ENCODE peak calls at places on chromosomes 1 and 21, in six cellular contexts. One of them, this sample, is unnamed.

GRCh38 chr1:147723691-147724323 is 36.6 kb downstream of the GJA5 start:
- DNase-seq in astrocyte of the spinal cord: no peak
- DNase-seq in fibroblast of pulmonary artery: peak
- DNase-seq in IMR-90: no peak
- DNase-seq in epithelial cell of esophagus: peak
- DNase-seq in heart right ventricle: peak
- DNase-seq in this sample: peak

GRCh38 chr1:244224487-244225430 is 173.7 kb downstream of the ZBTB18 start:
- DNase-seq in astrocyte of the spinal cord: no peak
- DNase-seq in fibroblast of pulmonary artery: peak
- DNase-seq in IMR-90: no peak
- DNase-seq in epithelial cell of esophagus: peak
- DNase-seq in heart right ventricle: peak
- DNase-seq in this sample: peak

GRCh38 chr1:37465596-37466517 is 8.5 kb upstream of the ZC3H12A start:
- DNase-seq in epithelial cell of esophagus: peak
- DNase-seq in fibroblast of pulmonary artery: no peak
- DNase-seq in IMR-90: peak
- DNase-seq in heart right ventricle: no peak
- DNase-seq in astrocyte of the spinal cord: peak
- DNase-seq in this sample: peak

GRCh38 chr1:231628207-231628876 is 1.8 kb downstream of the DISC1 start:
- DNase-seq in epithelial cell of esophagus: peak
- DNase-seq in IMR-90: peak
- DNase-seq in heart right ventricle: no peak
- DNase-seq in astrocyte of the spinal cord: no peak
- DNase-seq in fibroblast of pulmonary artery: no peak
- DNase-seq in this sample: peak

GRCh38 chr1:116446686-116447085 is 73.6 kb downstream of the ATP1A1 start:
- DNase-seq in fibroblast of pulmonary artery: no peak
- DNase-seq in epithelial cell of esophagus: peak
- DNase-seq in astrocyte of the spinal cord: no peak
- DNase-seq in heart right ventricle: no peak
- DNase-seq in IMR-90: no peak
- DNase-seq in this sample: no peak

GRCh38 chr1:121483961-121484424 is 299.2 kb downstream of the SRGAP2C start:
- DNase-seq in heart right ventricle: no peak
- DNase-seq in astrocyte of the spinal cord: peak
- DNase-seq in epithelial cell of esophagus: peak
- DNase-seq in fibroblast of pulmonary artery: peak
- DNase-seq in IMR-90: peak
- DNase-seq in this sample: peak

GRCh38 chr1:18793164-18793563 is 66.3 kb downstream of the TAS1R2 start:
- DNase-seq in fibroblast of pulmonary artery: no peak
- DNase-seq in epithelial cell of esophagus: no peak
- DNase-seq in astrocyte of the spinal cord: no peak
- DNase-seq in IMR-90: no peak
- DNase-seq in heart right ventricle: no peak
- DNase-seq in this sample: no peak

GRCh38 chr1:50717327-50717726 is 242.7 kb downstream of the FAF1 start:
- DNase-seq in astrocyte of the spinal cord: no peak
- DNase-seq in fibroblast of pulmonary artery: no peak
- DNase-seq in IMR-90: no peak
- DNase-seq in epithelial cell of esophagus: no peak
- DNase-seq in heart right ventricle: no peak
- DNase-seq in this sample: no peak

GRCh38 chr21:44991538-44992483 is 52.0 kb downstream of the SLX9 start:
- DNase-seq in fibroblast of pulmonary artery: no peak
- DNase-seq in epithelial cell of esophagus: no peak
- DNase-seq in astrocyte of the spinal cord: peak
- DNase-seq in heart right ventricle: no peak
- DNase-seq in IMR-90: peak
- DNase-seq in this sample: no peak

GRCh38 chr1:150148834-150149489 is 754 bp upstream of the PLEKHO1 start:
- DNase-seq in epithelial cell of esophagus: no peak
- DNase-seq in astrocyte of the spinal cord: peak
- DNase-seq in heart right ventricle: no peak
- DNase-seq in IMR-90: no peak
- DNase-seq in fibroblast of pulmonary artery: no peak
- DNase-seq in this sample: no peak

GRCh38 chr1:152515454-152515823 is 1.2 kb downstream of the CRCT1 start:
- DNase-seq in fibroblast of pulmonary artery: peak
- DNase-seq in IMR-90: peak
- DNase-seq in epithelial cell of esophagus: peak
- DNase-seq in astrocyte of the spinal cord: no peak
- DNase-seq in heart right ventricle: no peak
- DNase-seq in this sample: peak
- H3K4me3 ChIP-seq in fibroblast of pulmonary artery: no peak
- H3K4me3 ChIP-seq in IMR-90: peak
- H3K4me3 ChIP-seq in epithelial cell of esophagus: peak
- H3K4me3 ChIP-seq in astrocyte of the spinal cord: no peak
- H3K4me3 ChIP-seq in heart right ventricle: peak
- H3K4me3 ChIP-seq in this sample: no peak

GRCh38 chr1:166703141-166703540 is 136.1 kb upstream of the POGK start:
- DNase-seq in IMR-90: no peak
- DNase-seq in heart right ventricle: no peak
- DNase-seq in astrocyte of the spinal cord: no peak
- DNase-seq in epithelial cell of esophagus: no peak
- DNase-seq in fibroblast of pulmonary artery: no peak
- DNase-seq in this sample: no peak

GRCh38 chr1:166701603-166702090 is 137.6 kb upstream of the POGK start:
- DNase-seq in astrocyte of the spinal cord: no peak
- DNase-seq in heart right ventricle: no peak
- DNase-seq in fibroblast of pulmonary artery: no peak
- DNase-seq in epithelial cell of esophagus: no peak
- DNase-seq in IMR-90: no peak
- DNase-seq in this sample: no peak

GRCh38 chr1:166698771-166699170 is 140.5 kb upstream of the POGK start:
- DNase-seq in heart right ventricle: no peak
- DNase-seq in IMR-90: no peak
- DNase-seq in fibroblast of pulmonary artery: no peak
- DNase-seq in epithelial cell of esophagus: no peak
- DNase-seq in astrocyte of the spinal cord: no peak
- DNase-seq in this sample: no peak

GRCh38 chr1:166700696-166701095 is 138.6 kb upstream of the POGK start:
- DNase-seq in epithelial cell of esophagus: no peak
- DNase-seq in heart right ventricle: no peak
- DNase-seq in astrocyte of the spinal cord: no peak
- DNase-seq in fibroblast of pulmonary artery: no peak
- DNase-seq in IMR-90: no peak
- DNase-seq in this sample: no peak

GRCh38 chr1:166699613-166700012 is 139.7 kb upstream of the POGK start:
- DNase-seq in astrocyte of the spinal cord: no peak
- DNase-seq in heart right ventricle: no peak
- DNase-seq in IMR-90: no peak
- DNase-seq in epithelial cell of esophagus: no peak
- DNase-seq in fibroblast of pulmonary artery: no peak
- DNase-seq in this sample: no peak
- H3K4me3 ChIP-seq in astrocyte of the spinal cord: no peak
- H3K4me3 ChIP-seq in heart right ventricle: no peak
- H3K4me3 ChIP-seq in IMR-90: no peak
- H3K4me3 ChIP-seq in epithelial cell of esophagus: no peak
- H3K4me3 ChIP-seq in fibroblast of pulmonary artery: no peak
- H3K4me3 ChIP-seq in this sample: no peak

GRCh38 chr1:22143586-22144033 is 713 bp upstream of the WNT4 start:
- DNase-seq in astrocyte of the spinal cord: no peak
- DNase-seq in heart right ventricle: no peak
- DNase-seq in IMR-90: no peak
- DNase-seq in epithelial cell of esophagus: no peak
- DNase-seq in fibroblast of pulmonary artery: no peak
- DNase-seq in this sample: no peak
- H3K4me3 ChIP-seq in astrocyte of the spinal cord: no peak
- H3K4me3 ChIP-seq in heart right ventricle: peak
- H3K4me3 ChIP-seq in IMR-90: no peak
- H3K4me3 ChIP-seq in epithelial cell of esophagus: peak
- H3K4me3 ChIP-seq in fibroblast of pulmonary artery: no peak
- H3K4me3 ChIP-seq in this sample: no peak

DNA sequence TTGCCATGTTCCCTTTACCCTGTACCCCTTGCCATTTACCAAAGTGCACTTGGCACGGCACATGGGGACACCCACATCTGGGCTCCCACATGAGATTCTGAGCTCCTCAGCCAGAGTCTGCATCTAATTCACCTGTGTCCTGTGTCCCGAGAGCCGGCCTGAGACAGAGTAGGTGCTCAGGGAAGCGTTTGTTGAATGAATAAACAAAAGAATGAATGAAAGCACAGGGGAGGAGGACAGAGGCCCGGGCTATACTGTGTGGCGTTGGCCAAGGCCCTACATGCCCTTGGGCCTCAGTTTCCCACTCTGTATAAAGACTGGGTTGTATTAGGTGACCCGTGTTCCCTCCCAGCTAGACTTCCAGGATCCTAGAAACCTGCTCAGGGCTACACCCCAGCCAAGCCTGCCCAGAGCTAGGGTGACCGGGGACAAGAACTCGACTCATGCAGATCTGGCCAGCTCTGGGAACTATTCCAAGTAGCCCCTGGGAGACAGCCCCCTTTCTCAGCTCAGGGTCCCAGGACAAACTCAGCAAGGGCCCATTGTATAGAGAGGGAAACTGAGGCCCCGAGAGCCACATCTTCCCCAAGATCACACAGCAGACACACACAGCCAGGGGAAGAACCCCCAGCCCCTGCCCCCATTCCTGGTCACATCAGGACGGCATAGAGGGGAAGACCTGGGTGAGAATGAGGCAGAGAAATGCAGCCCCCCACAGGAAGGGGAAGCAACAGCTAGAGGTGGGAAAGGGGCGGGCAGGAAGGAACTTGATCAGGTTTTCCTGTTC is 6.0 kb downstream of the EPHA2 start:
- DNase-seq in astrocyte of the spinal cord: no peak
- DNase-seq in IMR-90: no peak
- DNase-seq in heart right ventricle: no peak
- DNase-seq in fibroblast of pulmonary artery: no peak
- DNase-seq in epithelial cell of esophagus: no peak
- DNase-seq in this sample: no peak
- H3K4me3 ChIP-seq in astrocyte of the spinal cord: no peak
- H3K4me3 ChIP-seq in IMR-90: no peak
- H3K4me3 ChIP-seq in heart right ventricle: no peak
- H3K4me3 ChIP-seq in fibroblast of pulmonary artery: no peak
- H3K4me3 ChIP-seq in epithelial cell of esophagus: no peak
- H3K4me3 ChIP-seq in this sample: no peak